ENCODE peak calls at places on chromosome 2, in ten cellular contexts. Y is mucosa of gallbladder; T is ecto neural progenitor cell; I is stimulated activated CD4-positive, alpha-beta T cell treated with anti-CD3 and anti-CD28 coated beads, Interleukin-1b, Interleukin-23, amount 100 ng/mL, for 24 hours; X is HEK293T; Z is iris pigment epithelial cell; L is H9; K is HT1080; U is GM04504; D is OCI-LY7. C is an unnamed sample.

GRCh38 chr2:205403244-205403845 is 279.0 kb upstream of the NRP2 start:
- DNase-seq in Y (no peak), T (no peak), I (no peak), X (no peak), Z (peak), L (no peak), K (peak), U (peak), D (no peak), C (no peak)

GRCh38 chr2:38146917-38147307 is 71.0 kb upstream of the CYP1B1 start:
- DNase-seq in Y (peak), T (no peak), I (no peak), X (peak), Z (peak), L (peak), K (peak), U (peak), D (no peak), C (no peak)

GRCh38 chr2:218398437-218399390 is 954 bp upstream of the CTDSP1 start:
- DNase-seq in Y (peak), T (no peak), I (peak), X (peak), Z (peak), L (peak), K (no peak), U (peak), D (peak), C (no peak)

GRCh38 chr2:169928463-169928864 is 101.2 kb downstream of the UBR3 start:
- DNase-seq in Y (no peak), T (no peak), I (no peak), X (no peak), Z (peak), L (no peak), K (peak), U (peak), D (peak), C (peak)

GRCh38 chr2:11056614-11057013 is 98.7 kb upstream of the SLC66A3 start:
- DNase-seq in Y (no peak), T (no peak), I (no peak), X (no peak), Z (peak), L (no peak), K (peak), U (peak), D (no peak), C (no peak)

GRCh38 chr2:64823794-64824193 is 165.4 kb upstream of the SLC1A4 start:
- DNase-seq in Y (no peak), T (no peak), I (no peak), X (no peak), Z (no peak), L (peak), K (no peak), U (no peak), D (no peak), C (no peak)

GRCh38 chr2:31256611-31257382 is 22.8 kb downstream of the EHD3 start:
- DNase-seq in Y (no peak), T (no peak), I (no peak), X (no peak), Z (no peak), L (no peak), K (no peak), U (no peak), D (peak), C (peak)

GRCh38 chr2:233440714-233441113 is 86.4 kb downstream of the DGKD start:
- DNase-seq in Y (no peak), T (no peak), I (no peak), X (no peak), Z (no peak), L (no peak), K (no peak), U (no peak), D (no peak), C (no peak)

GRCh38 chr2:224927671-224928173 is 114.5 kb downstream of the DOCK10 start:
- DNase-seq in Y (no peak), T (no peak), I (peak), X (no peak), Z (peak), L (no peak), K (peak), U (no peak), D (no peak), C (no peak)

GRCh38 chr2:227228061-227228667 is 63.7 kb downstream of the COL4A3 start:
- DNase-seq in Y (peak), T (no peak), I (no peak), X (no peak), Z (no peak), L (no peak), K (peak), U (no peak), D (no peak), C (no peak)

GRCh38 chr2:44930274-44930826 is 11.2 kb upstream of the SIX3 start:
- DNase-seq in Y (no peak), T (peak), I (no peak), X (no peak), Z (no peak), L (peak), K (no peak), U (no peak), D (no peak), C (no peak)

GRCh38 chr2:191311627-191312026 is 66.4 kb downstream of the MYO1B start:
- DNase-seq in Y (peak), T (no peak), I (no peak), X (no peak), Z (peak), L (no peak), K (peak), U (no peak), D (no peak), C (no peak)

GRCh38 chr2:145065278-145065677 is 545.4 kb upstream of the ZEB2 start:
- DNase-seq in Y (no peak), T (no peak), I (no peak), X (no peak), Z (peak), L (no peak), K (no peak), U (no peak), D (no peak), C (no peak)

GRCh38 chr2:8534729-8535397 is 147.0 kb upstream of the ID2 start:
- DNase-seq in Y (peak), T (no peak), I (no peak), X (no peak), Z (peak), L (no peak), K (no peak), U (no peak), D (peak), C (no peak)

GRCh38 chr2:85667561-85668008 is 414 bp downstream of the SFTPB start:
- DNase-seq in Y (no peak), T (no peak), I (no peak), X (no peak), Z (no peak), L (no peak), K (no peak), U (no peak), D (no peak), C (no peak)

GRCh38 chr2:55530539-55531081 is 11.1 kb downstream of the CFAP36 start:
- DNase-seq in Y (no peak), T (no peak), I (no peak), X (no peak), Z (no peak), L (no peak), K (no peak), U (no peak), D (no peak), C (no peak)

GRCh38 chr2:232667989-232668583 is 29.0 kb upstream of the GIGYF2 start:
- DNase-seq in Y (no peak), T (no peak), I (no peak), X (no peak), Z (no peak), L (no peak), K (no peak), U (no peak), D (no peak), C (no peak)

GRCh38 chr2:104504331-104505073 is 349.4 kb upstream of the POU3F3 start:
- DNase-seq in Y (no peak), T (no peak), I (no peak), X (peak), Z (no peak), L (no peak), K (no peak), U (no peak), D (no peak), C (no peak)

GRCh38 chr2:72544554-72544953 is 281.3 kb downstream of the EXOC6B start:
- DNase-seq in Y (no peak), T (no peak), I (no peak), X (no peak), Z (no peak), L (no peak), K (no peak), U (no peak), D (no peak), C (no peak)

GRCh38 chr2:61011649-61012048 is 5.9 kb upstream of the PEX13 start:
- DNase-seq in Y (no peak), T (no peak), I (no peak), X (no peak), Z (peak), L (no peak), K (no peak), U (no peak), D (no peak), C (no peak)

GRCh38 chr2:3600256-3600855 is 5.4 kb downstream of the COLEC11 start:
- DNase-seq in Y (no peak), T (no peak), I (no peak), X (no peak), Z (no peak), L (no peak), K (no peak), U (no peak), D (no peak), C (no peak)

GRCh38 chr2:70089220-70089945 is 2.1 kb downstream of the PCBP1 start:
- DNase-seq in Y (no peak), T (peak), I (no peak), X (no peak), Z (peak), L (peak), K (no peak), U (no peak), D (peak), C (peak)

GRCh38 chr2:201985740-201986735 is 47.6 kb upstream of the FZD7 start:
- DNase-seq in Y (no peak), T (no peak), I (no peak), X (no peak), Z (no peak), L (no peak), K (no peak), U (no peak), D (no peak), C (no peak)

GRCh38 chr2:235378261-235378660 is 115.6 kb upstream of the AGAP1 start:
- DNase-seq in Y (peak), T (no peak), I (no peak), X (no peak), Z (no peak), L (no peak), K (no peak), U (peak), D (no peak), C (no peak)

GRCh38 chr2:102463160-102463559 is 9.9 kb upstream of the SLC9A4 start:
- DNase-seq in Y (no peak), T (no peak), I (no peak), X (no peak), Z (no peak), L (no peak), K (no peak), U (no peak), D (no peak), C (no peak)

GRCh38 chr2:237590272-237591020 is at the start of gene RAB17:
- DNase-seq in Y (peak), T (no peak), I (no peak), X (no peak), Z (no peak), L (peak), K (peak), U (no peak), D (no peak), C (no peak)

GRCh38 chr2:150607471-150607870 is 120.0 kb upstream of the RND3 start:
- DNase-seq in Y (no peak), T (no peak), I (no peak), X (no peak), Z (peak), L (no peak), K (no peak), U (peak), D (no peak), C (no peak)

GRCh38 chr2:99879481-99879880 is 262.9 kb downstream of the AFF3 start:
- DNase-seq in Y (no peak), T (no peak), I (no peak), X (no peak), Z (peak), L (no peak), K (peak), U (no peak), D (no peak), C (no peak)

GRCh38 chr2:66433945-66434678 is 813 bp upstream of the MEIS1 start:
- DNase-seq in Y (peak), T (peak), I (no peak), X (no peak), Z (peak), L (peak), K (peak), U (no peak), D (peak), C (peak)

GRCh38 chr2:76599732-76600368 is 889.1 kb upstream of the GCFC2 start:
- DNase-seq in Y (peak), T (peak), I (no peak), X (peak), Z (peak), L (peak), K (peak), U (peak), D (peak), C (peak)

GRCh38 chr2:46394649-46395510 is 84.5 kb upstream of the TMEM247 start:
- DNase-seq in Y (no peak), T (no peak), I (peak), X (no peak), Z (no peak), L (peak), K (no peak), U (no peak), D (no peak), C (no peak)

GRCh38 chr2:30373881-30374302 is 73.2 kb upstream of the LCLAT1 start:
- DNase-seq in Y (no peak), T (peak), I (no peak), X (no peak), Z (peak), L (peak), K (peak), U (peak), D (no peak), C (no peak)

GRCh38 chr2:15082105-15083058 is 449.9 kb downstream of the LRATD1 start:
- DNase-seq in Y (no peak), T (no peak), I (no peak), X (no peak), Z (no peak), L (no peak), K (no peak), U (no peak), D (no peak), C (no peak)

C was measured in MM.1S.